ENCODE peak calls at places on chromosomes 3 and 15, in nine cellular contexts. S is T-helper 17 cell; H is gastrocnemius medialis; D is activated CD4-positive, alpha-beta T cell treated with anti-CD3 and anti-CD28 coated beads for 48 hours; P is foreskin fibroblast; Q is ureter; F is stimulated activated CD8-positive, alpha-beta memory T cell treated with anti-CD3 and anti-CD28 coated beads, Interleukin-12 subunit alpha, Interleukin-12 subunit beta, amount 100 ng/mL, for 4 hours; M is H9; Z is MG63. A is an unnamed sample.

GRCh38 chr3:41700155-41700554 is 261.7 kb downstream of the ULK4 start:
- DNase-seq in M (no peak), Z (no peak), D (no peak), Q (no peak), H (no peak), S (no peak), P (no peak), F (no peak), A (no peak)

GRCh38 chr15:60369696-60370095 is 28.1 kb downstream of the ANXA2 start:
- DNase-seq in Z (no peak), D (no peak), F (no peak), Q (no peak), H (no peak), P (no peak), S (no peak), M (no peak), A (no peak)

GRCh38 chr3:126959921-126960603 is 22.9 kb upstream of the PLXNA1 start:
- DNase-seq in D (no peak), S (no peak), M (peak), P (peak), H (no peak), Q (no peak), F (no peak), Z (peak), A (no peak)

GRCh38 chr3:135444058-135444457 is 521.5 kb upstream of the PPP2R3A start:
- DNase-seq in P (no peak), D (no peak), Q (no peak), H (no peak), F (no peak), S (no peak), Z (no peak), M (no peak), A (no peak)

GRCh38 chr3:186160691-186161243 is 51.9 kb upstream of the ETV5 start:
- DNase-seq in F (no peak), S (no peak), P (no peak), M (no peak), D (no peak), H (no peak), Q (no peak), Z (no peak), A (no peak)

GRCh38 chr15:73891328-73891975 is 18.1 kb downstream of the TBC1D21 start:
- DNase-seq in M (no peak), H (no peak), F (no peak), P (no peak), S (no peak), Q (no peak), D (no peak), Z (no peak), A (no peak)

GRCh38 chr3:160695906-160696305 is 18.9 kb downstream of the ARL14 start:
- DNase-seq in D (no peak), Z (no peak), Q (no peak), M (no peak), P (no peak), H (no peak), F (no peak), S (no peak), A (peak)

GRCh38 chr3:60064210-60065178 is 1014.7 kb upstream of the CFAP20DC start:
- DNase-seq in P (no peak), Z (peak), Q (no peak), S (no peak), H (no peak), D (no peak), M (no peak), F (no peak), A (no peak)

GRCh38 chr15:83379574-83379973 is 67.6 kb upstream of the SH3GL3 start:
- DNase-seq in Q (no peak), H (no peak), S (no peak), D (no peak), F (no peak), P (no peak), M (peak), Z (peak), A (no peak)

GRCh38 chr3:127406309-127407025 is 118.6 kb upstream of the PRR20G start:
- DNase-seq in Z (peak), P (no peak), F (no peak), D (peak), Q (peak), H (no peak), S (no peak), M (peak), A (no peak)

GRCh38 chr15:59976480-59976879 is 27.6 kb upstream of the FOXB1 start:
- DNase-seq in F (no peak), Q (no peak), P (no peak), H (no peak), M (no peak), Z (no peak), D (peak), S (peak), A (no peak)

GRCh38 chr3:126434931-126435411 is 40.3 kb downstream of the CFAP100 start:
- DNase-seq in Q (no peak), H (no peak), D (no peak), Z (no peak), S (no peak), F (no peak), M (peak), P (no peak), A (no peak)

GRCh38 chr3:140342668-140343067 is 335.2 kb upstream of the TRIM42 start:
- DNase-seq in F (no peak), M (no peak), P (no peak), S (no peak), Q (no peak), H (no peak), Z (no peak), D (no peak), A (no peak)

GRCh38 chr3:15405448-15406050 is 21.8 kb downstream of the METTL6 start:
- DNase-seq in Q (no peak), H (no peak), Z (no peak), P (peak), D (no peak), S (no peak), F (no peak), M (no peak), A (no peak)

GRCh38 chr3:38643592-38643991 is 5.9 kb downstream of the SCN5A start:
- DNase-seq in H (no peak), Z (no peak), F (no peak), S (no peak), D (no peak), P (no peak), Q (no peak), M (no peak), A (no peak)

GRCh38 chr3:74344865-74345264 is 269.6 kb downstream of the CNTN3 start:
- DNase-seq in P (no peak), S (no peak), Z (no peak), M (no peak), D (no peak), H (no peak), Q (no peak), F (no peak), A (no peak)